ENCODE peak calls at places on chromosome 20, in four cellular contexts. M is iPS DF 19.7; Z is T-helper 17 cell; U is activated naive CD4-positive, alpha-beta T cell treated with anti-CD3 and anti-CD28 coated beads, Interleukin-2, amount 50 U/mL, for 72 hours. C is an unnamed sample.

GRCh38 chr20:61949363-61949713 is 116.3 kb downstream of the TAF4 start:
- DNase-seq in U (no peak), M (no peak), Z (no peak), C (no peak)

GRCh38 chr20:4135385-4136077 is 120.2 kb upstream of the RNF24 start:
- DNase-seq in U (no peak), M (peak; percentile 17), Z (no peak), C (no peak)

GRCh38 chr20:12833861-12834260 is 174.9 kb upstream of the SPTLC3 start:
- DNase-seq in U (no peak), Z (no peak), M (no peak), C (no peak)

GRCh38 chr20:19619904-19620430 is 138.1 kb upstream of the RIN2 start:
- DNase-seq in M (no peak), U (no peak), Z (no peak), C (no peak)

GRCh38 chr20:610130-611046 is at the start of gene TCF15:
- DNase-seq in U (peak; percentile 23), Z (no peak), M (no peak), C (no peak)

GRCh38 chr20:53643031-53643832 is 49.6 kb upstream of the ZNF217 start:
- DNase-seq in Z (peak; percentile 34), U (peak; percentile 56), M (no peak), C (peak; percentile 33)

GRCh38 chr20:35011589-35012226 is 56.0 kb downstream of the MYH7B start:
- DNase-seq in Z (no peak), M (no peak), U (no peak), C (no peak)

GRCh38 chr20:16752901-16753300 is 4.7 kb downstream of the OTOR start:
- DNase-seq in U (no peak), Z (no peak), M (no peak), C (no peak)

GRCh38 chr20:23180451-23180921 is 94.4 kb upstream of the CD93 start:
- DNase-seq in M (no peak), Z (no peak), U (no peak), C (no peak)

GRCh38 chr20:9412309-9412708 is 102.1 kb upstream of the LAMP5 start:
- DNase-seq in U (no peak), M (no peak), Z (no peak), C (no peak)

C was measured in CD8-positive, alpha-beta memory T cell.